ENCODE peak calls at places on chromosomes 16 and 17, in ten cellular contexts. One of them, this sample, is unnamed.

GRCh38 chr17:69059458-69060205 is 1.1 kb downstream of the ABCA9 start:
- DNase-seq in dermis blood vessel endothelial cell: no peak
- DNase-seq in kidney: no peak
- DNase-seq in cardiac septum: no peak
- DNase-seq in T follicular helper cell: no peak
- DNase-seq in fibroblast of lung: no peak
- DNase-seq in naive thymus-derived CD4-positive, alpha-beta T cell: no peak
- DNase-seq in substantia nigra: no peak
- DNase-seq in AG08396: no peak
- DNase-seq in NCI-H2081: no peak
- DNase-seq in this sample: no peak

GRCh38 chr16:30010817-30011504 is at the start of gene DOC2A:
- DNase-seq in cardiac septum: no peak
- DNase-seq in substantia nigra: no peak
- DNase-seq in naive thymus-derived CD4-positive, alpha-beta T cell: peak
- DNase-seq in NCI-H2081: peak
- DNase-seq in T follicular helper cell: no peak
- DNase-seq in fibroblast of lung: no peak
- DNase-seq in kidney: peak
- DNase-seq in AG08396: peak
- DNase-seq in dermis blood vessel endothelial cell: no peak
- DNase-seq in this sample: peak

GRCh38 chr16:60682219-60682618 is 1354.0 kb downstream of the CDH8 start:
- DNase-seq in AG08396: no peak
- DNase-seq in cardiac septum: no peak
- DNase-seq in substantia nigra: no peak
- DNase-seq in NCI-H2081: no peak
- DNase-seq in dermis blood vessel endothelial cell: no peak
- DNase-seq in T follicular helper cell: no peak
- DNase-seq in naive thymus-derived CD4-positive, alpha-beta T cell: no peak
- DNase-seq in fibroblast of lung: no peak
- DNase-seq in kidney: no peak
- DNase-seq in this sample: no peak

GRCh38 chr16:22638393-22639206 is 127.9 kb downstream of the NPIPB5 start:
- DNase-seq in dermis blood vessel endothelial cell: no peak
- DNase-seq in NCI-H2081: no peak
- DNase-seq in cardiac septum: no peak
- DNase-seq in substantia nigra: no peak
- DNase-seq in fibroblast of lung: no peak
- DNase-seq in kidney: no peak
- DNase-seq in T follicular helper cell: no peak
- DNase-seq in AG08396: no peak
- DNase-seq in naive thymus-derived CD4-positive, alpha-beta T cell: no peak
- DNase-seq in this sample: no peak

GRCh38 chr17:74012465-74012864 is 191.0 kb upstream of the RPL38 start:
- DNase-seq in cardiac septum: no peak
- DNase-seq in dermis blood vessel endothelial cell: no peak
- DNase-seq in T follicular helper cell: no peak
- DNase-seq in kidney: no peak
- DNase-seq in substantia nigra: no peak
- DNase-seq in fibroblast of lung: no peak
- DNase-seq in naive thymus-derived CD4-positive, alpha-beta T cell: peak
- DNase-seq in NCI-H2081: no peak
- DNase-seq in AG08396: no peak
- DNase-seq in this sample: peak

GRCh38 chr17:40524243-40524965 is 23.0 kb upstream of the TNS4 start:
- DNase-seq in substantia nigra: no peak
- DNase-seq in fibroblast of lung: no peak
- DNase-seq in dermis blood vessel endothelial cell: no peak
- DNase-seq in kidney: no peak
- DNase-seq in NCI-H2081: no peak
- DNase-seq in T follicular helper cell: no peak
- DNase-seq in naive thymus-derived CD4-positive, alpha-beta T cell: no peak
- DNase-seq in cardiac septum: peak
- DNase-seq in AG08396: no peak
- DNase-seq in this sample: no peak

GRCh38 chr17:67386965-67387551 is 10.0 kb downstream of the PITPNC1 start:
- DNase-seq in dermis blood vessel endothelial cell: peak
- DNase-seq in NCI-H2081: peak
- DNase-seq in cardiac septum: no peak
- DNase-seq in AG08396: peak
- DNase-seq in kidney: no peak
- DNase-seq in T follicular helper cell: no peak
- DNase-seq in naive thymus-derived CD4-positive, alpha-beta T cell: peak
- DNase-seq in substantia nigra: no peak
- DNase-seq in fibroblast of lung: peak
- DNase-seq in this sample: peak

GRCh38 chr16:51419768-51420167 is 268.7 kb upstream of the SALL1 start:
- DNase-seq in NCI-H2081: no peak
- DNase-seq in T follicular helper cell: no peak
- DNase-seq in fibroblast of lung: no peak
- DNase-seq in kidney: no peak
- DNase-seq in dermis blood vessel endothelial cell: no peak
- DNase-seq in naive thymus-derived CD4-positive, alpha-beta T cell: no peak
- DNase-seq in substantia nigra: no peak
- DNase-seq in cardiac septum: no peak
- DNase-seq in AG08396: no peak
- DNase-seq in this sample: no peak

GRCh38 chr17:41049110-41049509 is 2.0 kb upstream of the KRTAP2-1 start:
- DNase-seq in fibroblast of lung: peak
- DNase-seq in kidney: no peak
- DNase-seq in substantia nigra: no peak
- DNase-seq in AG08396: peak
- DNase-seq in dermis blood vessel endothelial cell: peak
- DNase-seq in cardiac septum: no peak
- DNase-seq in T follicular helper cell: no peak
- DNase-seq in NCI-H2081: no peak
- DNase-seq in naive thymus-derived CD4-positive, alpha-beta T cell: no peak
- DNase-seq in this sample: no peak

GRCh38 chr16:27305839-27306442 is 7.8 kb upstream of the IL4R start:
- DNase-seq in naive thymus-derived CD4-positive, alpha-beta T cell: no peak
- DNase-seq in AG08396: no peak
- DNase-seq in T follicular helper cell: no peak
- DNase-seq in fibroblast of lung: no peak
- DNase-seq in NCI-H2081: no peak
- DNase-seq in cardiac septum: peak
- DNase-seq in substantia nigra: no peak
- DNase-seq in kidney: no peak
- DNase-seq in dermis blood vessel endothelial cell: no peak
- DNase-seq in this sample: no peak

GRCh38 chr17:81635973-81636504 is 873 bp downstream of the NPLOC4 start:
- DNase-seq in cardiac septum: no peak
- DNase-seq in kidney: peak
- DNase-seq in naive thymus-derived CD4-positive, alpha-beta T cell: no peak
- DNase-seq in dermis blood vessel endothelial cell: no peak
- DNase-seq in fibroblast of lung: peak
- DNase-seq in substantia nigra: no peak
- DNase-seq in NCI-H2081: no peak
- DNase-seq in AG08396: no peak
- DNase-seq in T follicular helper cell: no peak
- DNase-seq in this sample: no peak

GRCh38 chr16:50300942-50301625 is 34.7 kb downstream of the ADCY7 start:
- DNase-seq in T follicular helper cell: no peak
- DNase-seq in cardiac septum: peak
- DNase-seq in dermis blood vessel endothelial cell: no peak
- DNase-seq in fibroblast of lung: peak
- DNase-seq in NCI-H2081: no peak
- DNase-seq in AG08396: peak
- DNase-seq in kidney: peak
- DNase-seq in substantia nigra: no peak
- DNase-seq in naive thymus-derived CD4-positive, alpha-beta T cell: no peak
- DNase-seq in this sample: no peak

GRCh38 chr16:8872967-8873865 is 4.4 kb upstream of the CARHSP1 start:
- DNase-seq in T follicular helper cell: no peak
- DNase-seq in kidney: no peak
- DNase-seq in cardiac septum: no peak
- DNase-seq in naive thymus-derived CD4-positive, alpha-beta T cell: no peak
- DNase-seq in substantia nigra: no peak
- DNase-seq in AG08396: no peak
- DNase-seq in NCI-H2081: no peak
- DNase-seq in fibroblast of lung: no peak
- DNase-seq in dermis blood vessel endothelial cell: no peak
- DNase-seq in this sample: no peak

GRCh38 chr16:20285993-20286499 is 41.3 kb downstream of the GP2 start:
- DNase-seq in NCI-H2081: no peak
- DNase-seq in kidney: no peak
- DNase-seq in fibroblast of lung: no peak
- DNase-seq in cardiac septum: no peak
- DNase-seq in T follicular helper cell: no peak
- DNase-seq in substantia nigra: no peak
- DNase-seq in AG08396: no peak
- DNase-seq in dermis blood vessel endothelial cell: no peak
- DNase-seq in naive thymus-derived CD4-positive, alpha-beta T cell: no peak
- DNase-seq in this sample: no peak

GRCh38 chr17:80109713-80110446 is 8.5 kb downstream of the GAA start:
- DNase-seq in cardiac septum: no peak
- DNase-seq in substantia nigra: no peak
- DNase-seq in NCI-H2081: no peak
- DNase-seq in dermis blood vessel endothelial cell: no peak
- DNase-seq in AG08396: no peak
- DNase-seq in T follicular helper cell: no peak
- DNase-seq in fibroblast of lung: no peak
- DNase-seq in naive thymus-derived CD4-positive, alpha-beta T cell: no peak
- DNase-seq in kidney: peak
- DNase-seq in this sample: peak

GRCh38 chr16:1572664-1573063 is 39.2 kb downstream of the TMEM204 start:
- DNase-seq in NCI-H2081: no peak
- DNase-seq in naive thymus-derived CD4-positive, alpha-beta T cell: no peak
- DNase-seq in dermis blood vessel endothelial cell: no peak
- DNase-seq in substantia nigra: no peak
- DNase-seq in kidney: no peak
- DNase-seq in AG08396: no peak
- DNase-seq in fibroblast of lung: no peak
- DNase-seq in cardiac septum: no peak
- DNase-seq in T follicular helper cell: no peak
- DNase-seq in this sample: no peak

GRCh38 chr17:10243905-10244844 is 45.8 kb upstream of the GAS7 start:
- DNase-seq in substantia nigra: no peak
- DNase-seq in T follicular helper cell: no peak
- DNase-seq in NCI-H2081: no peak
- DNase-seq in fibroblast of lung: no peak
- DNase-seq in naive thymus-derived CD4-positive, alpha-beta T cell: no peak
- DNase-seq in cardiac septum: no peak
- DNase-seq in dermis blood vessel endothelial cell: no peak
- DNase-seq in kidney: no peak
- DNase-seq in AG08396: no peak
- DNase-seq in this sample: no peak

GRCh38 chr16:74984194-74984669 is 691 bp downstream of the WDR59 start:
- DNase-seq in T follicular helper cell: no peak
- DNase-seq in kidney: no peak
- DNase-seq in AG08396: peak
- DNase-seq in cardiac septum: no peak
- DNase-seq in NCI-H2081: no peak
- DNase-seq in dermis blood vessel endothelial cell: peak
- DNase-seq in substantia nigra: no peak
- DNase-seq in naive thymus-derived CD4-positive, alpha-beta T cell: no peak
- DNase-seq in fibroblast of lung: peak
- DNase-seq in this sample: peak

GRCh38 chr17:17367931-17368330 is 64.8 kb downstream of the NT5M start:
- DNase-seq in AG08396: no peak
- DNase-seq in cardiac septum: no peak
- DNase-seq in kidney: peak
- DNase-seq in dermis blood vessel endothelial cell: peak
- DNase-seq in naive thymus-derived CD4-positive, alpha-beta T cell: no peak
- DNase-seq in substantia nigra: no peak
- DNase-seq in T follicular helper cell: no peak
- DNase-seq in NCI-H2081: no peak
- DNase-seq in fibroblast of lung: no peak
- DNase-seq in this sample: no peak

GRCh38 chr17:51818777-51819176 is 339.7 kb downstream of the CA10 start:
- DNase-seq in kidney: no peak
- DNase-seq in T follicular helper cell: no peak
- DNase-seq in naive thymus-derived CD4-positive, alpha-beta T cell: no peak
- DNase-seq in fibroblast of lung: no peak
- DNase-seq in dermis blood vessel endothelial cell: no peak
- DNase-seq in substantia nigra: no peak
- DNase-seq in NCI-H2081: no peak
- DNase-seq in cardiac septum: no peak
- DNase-seq in AG08396: no peak
- DNase-seq in this sample: no peak

GRCh38 chr17:2022647-2023046 is 2.5 kb downstream of the RTN4RL1 start:
- DNase-seq in dermis blood vessel endothelial cell: no peak
- DNase-seq in T follicular helper cell: no peak
- DNase-seq in cardiac septum: no peak
- DNase-seq in fibroblast of lung: no peak
- DNase-seq in kidney: no peak
- DNase-seq in substantia nigra: no peak
- DNase-seq in AG08396: no peak
- DNase-seq in naive thymus-derived CD4-positive, alpha-beta T cell: no peak
- DNase-seq in NCI-H2081: no peak
- DNase-seq in this sample: no peak

GRCh38 chr16:67163164-67163902 is 1.2 kb upstream of the HSF4 start:
- DNase-seq in T follicular helper cell: no peak
- DNase-seq in dermis blood vessel endothelial cell: peak
- DNase-seq in substantia nigra: no peak
- DNase-seq in fibroblast of lung: peak
- DNase-seq in AG08396: peak
- DNase-seq in NCI-H2081: peak
- DNase-seq in naive thymus-derived CD4-positive, alpha-beta T cell: peak
- DNase-seq in cardiac septum: no peak
- DNase-seq in kidney: peak
- DNase-seq in this sample: peak

GRCh38 chr17:73119631-73120030 is 27.1 kb upstream of the SLC39A11 start:
- DNase-seq in T follicular helper cell: no peak
- DNase-seq in AG08396: no peak
- DNase-seq in naive thymus-derived CD4-positive, alpha-beta T cell: no peak
- DNase-seq in fibroblast of lung: peak
- DNase-seq in cardiac septum: no peak
- DNase-seq in NCI-H2081: no peak
- DNase-seq in kidney: no peak
- DNase-seq in dermis blood vessel endothelial cell: no peak
- DNase-seq in substantia nigra: no peak
- DNase-seq in this sample: no peak

GRCh38 chr17:49343273-49343672 is 18.8 kb downstream of the ZNF652 start:
- DNase-seq in naive thymus-derived CD4-positive, alpha-beta T cell: no peak
- DNase-seq in kidney: no peak
- DNase-seq in NCI-H2081: no peak
- DNase-seq in AG08396: no peak
- DNase-seq in cardiac septum: no peak
- DNase-seq in substantia nigra: no peak
- DNase-seq in T follicular helper cell: no peak
- DNase-seq in dermis blood vessel endothelial cell: peak
- DNase-seq in fibroblast of lung: peak
- DNase-seq in this sample: no peak